ENCODE peak calls at places on chromosomes 12 and 14, in seven cellular contexts. W is progenitor cell of endocrine pancreas, D is kidney epithelial cell, R is amniotic epithelial cell, Y is RPMI8226, Z is activated B cell treated with CpG ODN at 0.5 μM for 24 hours, L is RCC 7860. Q is an unnamed sample.

GRCh38 chr12:8018666-8019581 is 13.6 kb upstream of the FOXJ2 start:
- DNase-seq in W (peak; percentile 62), D (no peak), R (peak; percentile 17), Y (peak; percentile 30), Z (peak; percentile 28), L (no peak), Q (no peak)

GRCh38 chr12:11810962-11811361 is 161.5 kb downstream of the ETV6 start:
- DNase-seq in W (no peak), D (no peak), R (no peak), Y (no peak), Z (no peak), L (no peak), Q (no peak)

GRCh38 chr12:6059221-6059620 is 65.2 kb downstream of the VWF start:
- DNase-seq in W (no peak), D (no peak), R (no peak), Y (no peak), Z (no peak), L (no peak), Q (no peak)

GRCh38 chr12:88615490-88615889 is 35.2 kb upstream of the KITLG start:
- DNase-seq in W (no peak), D (no peak), R (peak; percentile 15), Y (no peak), Z (no peak), L (no peak), Q (no peak)

GRCh38 chr12:53530920-53531319 is 23.6 kb upstream of the NPFF start:
- DNase-seq in W (no peak), D (no peak), R (peak; percentile 76), Y (no peak), Z (no peak), L (no peak), Q (peak; percentile 36)

GRCh38 chr14:32428875-32429274 is 99.8 kb downstream of the AKAP6 start:
- DNase-seq in W (no peak), D (no peak), R (no peak), Y (no peak), Z (no peak), L (no peak), Q (no peak)

GRCh38 chr12:10098762-10099161 is at the start of gene CLEC1A:
- DNase-seq in W (no peak), D (no peak), R (no peak), Y (no peak), Z (no peak), L (no peak), Q (no peak)

GRCh38 chr14:64176330-64176729 is 117.8 kb downstream of the ESR2 start:
- DNase-seq in W (no peak), D (no peak), R (no peak), Y (no peak), Z (no peak), L (no peak), Q (no peak)

GRCh38 chr12:107200394-107200793 is 107.0 kb upstream of the CRY1 start:
- DNase-seq in W (no peak), D (peak; percentile 85), R (peak; percentile 70), Y (no peak), Z (no peak), L (peak; percentile 96), Q (peak; percentile 57)

GRCh38 chr12:121653999-121654398 is 15.5 kb downstream of the MORN3 start:
- DNase-seq in W (no peak), D (no peak), R (no peak), Y (no peak), Z (no peak), L (no peak), Q (no peak)

GRCh38 chr12:54292931-54293241 is 7.9 kb downstream of the NFE2 start:
- DNase-seq in W (no peak), D (no peak), R (no peak), Y (no peak), Z (no peak), L (no peak), Q (no peak)

GRCh38 chr14:101823511-101824120 is 62.1 kb downstream of the PPP2R5C start:
- DNase-seq in W (no peak), D (no peak), R (peak; percentile 36), Y (peak; percentile 41), Z (no peak), L (no peak), Q (no peak)

GRCh38 chr12:40103043-40103442 is 2.8 kb downstream of the SLC2A13 start:
- DNase-seq in W (no peak), D (no peak), R (no peak), Y (no peak), Z (no peak), L (no peak), Q (no peak)

GRCh38 chr14:63713765-63714164 is 14.1 kb downstream of the SGPP1 start:
- DNase-seq in W (no peak), D (no peak), R (peak; percentile 72), Y (no peak), Z (no peak), L (no peak), Q (peak; percentile 51)

GRCh38 chr12:108419949-108420348 is 80.8 kb upstream of the CMKLR1 start:
- DNase-seq in W (no peak), D (no peak), R (no peak), Y (no peak), Z (no peak), L (no peak), Q (peak; percentile 5)

GRCh38 chr12:32399373-32400113 is at the start of gene FGD4:
- DNase-seq in W (peak; percentile 96), D (no peak), R (peak; percentile 83), Y (peak; percentile 89), Z (peak; percentile 63), L (peak; percentile 79), Q (peak; percentile 66)

GRCh38 chr14:96574633-96575191 is 72.5 kb downstream of the PAPOLA start:
- DNase-seq in W (no peak), D (no peak), R (no peak), Y (no peak), Z (no peak), L (no peak), Q (no peak)

GRCh38 chr14:82759691-82760090 is 1226.0 kb upstream of the SEL1L start:
- DNase-seq in W (no peak), D (no peak), R (no peak), Y (no peak), Z (no peak), L (no peak), Q (no peak)

GRCh38 chr12:10205251-10205807 is 7.3 kb upstream of the GABARAPL1 start:
- DNase-seq in W (no peak), D (no peak), R (peak; percentile 84), Y (no peak), Z (no peak), L (no peak), Q (peak; percentile 53)

GRCh38 chr12:41932470-41932991 is 212.1 kb downstream of the GXYLT1 start:
- DNase-seq in W (peak; percentile 32), D (no peak), R (no peak), Y (peak; percentile 74), Z (peak; percentile 24), L (no peak), Q (no peak)

GRCh38 chr12:89481218-89481914 is 43.2 kb downstream of the GALNT4 start:
- DNase-seq in W (no peak), D (no peak), R (peak; percentile 42), Y (no peak), Z (no peak), L (no peak), Q (no peak)

GRCh38 chr14:71320734-71321555 is 413.7 kb downstream of the PCNX1 start:
- DNase-seq in W (peak; percentile 46), D (no peak), R (peak; percentile 65), Y (peak; percentile 72), Z (peak; percentile 73), L (no peak), Q (peak; percentile 13)

GRCh38 chr14:104550849-104551728 is 28.5 kb upstream of the C14orf180 start:
- DNase-seq in W (no peak), D (no peak), R (no peak), Y (no peak), Z (no peak), L (no peak), Q (no peak)

Q was measured in A172.